ENCODE peak calls at places on chromosomes 4 and X, in eight cellular contexts. U is lower lobe of right lung, E is cardiac muscle cell, I is fibroblast of villous mesenchyme, J is vagina, N is GM06990, V is glutamatergic neuron, B is foreskin fibroblast. S is an unnamed sample.

GRCh38 chr4:2828758-2829181 is 14.9 kb upstream of the ADD1 start:
- DNase-seq in I (no peak), U (no peak), V (peak; percentile 14), J (no peak), B (no peak), E (no peak), N (no peak), S (no peak)

GRCh38 chr4:92529510-92529909 is 225.7 kb downstream of the GRID2 start:
- DNase-seq in B (no peak), V (no peak), E (no peak), N (no peak), I (no peak), J (no peak), U (no peak), S (no peak)

GRCh38 chr4:53908661-53909078 is 155.7 kb downstream of the CHIC2 start:
- DNase-seq in I (peak; percentile 98), E (peak; percentile 85), U (no peak), J (no peak), V (no peak), B (peak; percentile 95), N (peak; percentile 10), S (peak; percentile 95)

GRCh38 chrX:107748490-107748889 is 27.1 kb downstream of the TSC22D3 start:
- DNase-seq in V (no peak), I (no peak), E (peak; percentile 59), U (no peak), B (no peak), J (no peak), N (no peak), S (no peak)

GRCh38 chr4:154491731-154492249 is at the start of gene DCHS2:
- DNase-seq in J (no peak), N (peak; percentile 29), B (peak; percentile 42), U (no peak), E (peak; percentile 53), V (peak; percentile 92), I (no peak), S (no peak)

GRCh38 chrX:45623266-45623665 is 422.6 kb upstream of the DIPK2B start:
- DNase-seq in J (no peak), N (no peak), E (no peak), I (peak; percentile 85), U (no peak), V (no peak), B (peak; percentile 90), S (peak; percentile 91)

GRCh38 chr4:125368161-125368560 is 53.4 kb downstream of the FAT4 start:
- DNase-seq in J (no peak), E (no peak), N (no peak), B (peak; percentile 72), V (no peak), U (no peak), I (peak; percentile 54), S (peak; percentile 20)

GRCh38 chrX:148535639-148536038 is 35.2 kb downstream of the AFF2 start:
- DNase-seq in N (no peak), E (no peak), U (no peak), J (no peak), B (peak; percentile 0), V (no peak), I (no peak), S (no peak)

GRCh38 chr4:151117371-151117962 is 18.0 kb downstream of the RPS3A start:
- DNase-seq in E (peak; percentile 80), J (no peak), N (peak; percentile 29), U (no peak), I (peak; percentile 75), V (peak; percentile 66), B (peak; percentile 81), S (peak; percentile 70)

GRCh38 chr4:183142566-183143545 is 43.8 kb downstream of the WWC2 start:
- DNase-seq in U (no peak), I (peak; percentile 80), J (no peak), N (no peak), E (peak; percentile 35), B (peak; percentile 91), V (peak; percentile 70), S (peak; percentile 68)

GRCh38 chr4:71045256-71045655 is 51.8 kb downstream of the DCK start:
- DNase-seq in N (no peak), B (no peak), U (no peak), V (no peak), I (no peak), J (no peak), E (no peak), S (no peak)

GRCh38 chr4:71052716-71053115 is 59.3 kb downstream of the DCK start:
- DNase-seq in E (no peak), V (no peak), U (no peak), I (no peak), B (no peak), N (no peak), J (no peak), S (no peak)

GRCh38 chr4:71052034-71052433 is 58.6 kb downstream of the DCK start:
- DNase-seq in B (no peak), J (no peak), N (no peak), V (no peak), U (no peak), I (no peak), E (no peak), S (no peak)

GRCh38 chr4:71049395-71049794 is 55.9 kb downstream of the DCK start:
- DNase-seq in E (no peak), J (no peak), U (no peak), V (no peak), B (no peak), I (no peak), N (no peak), S (no peak)

DNA sequence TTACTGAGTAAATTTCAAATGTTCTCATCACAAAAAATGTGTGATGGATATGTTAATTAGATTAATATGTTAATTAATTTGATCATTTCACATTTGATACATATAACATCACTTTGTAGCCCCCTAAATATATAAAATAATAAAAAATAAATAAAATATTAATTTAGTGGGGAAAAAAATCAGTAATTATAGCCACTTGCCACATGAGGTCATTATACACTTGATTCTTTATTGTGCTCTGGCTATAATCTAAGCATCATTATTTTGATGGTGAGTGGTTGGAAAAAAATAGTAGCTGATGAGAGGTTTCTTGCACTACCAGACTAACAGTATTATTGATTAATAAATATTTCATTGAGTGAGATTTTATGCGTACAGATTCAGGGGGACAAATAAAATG is 57.4 kb downstream of the DCK start:
- DNase-seq in E (no peak), J (no peak), B (no peak), U (no peak), V (no peak), N (no peak), I (no peak), S (peak; percentile 17)
- TF ChIP-seq CTCF in E (no peak), J (no peak), B (no peak), U (no peak), V (no peak), N (no peak), I (no peak), S (peak; percentile 64)

DNA sequence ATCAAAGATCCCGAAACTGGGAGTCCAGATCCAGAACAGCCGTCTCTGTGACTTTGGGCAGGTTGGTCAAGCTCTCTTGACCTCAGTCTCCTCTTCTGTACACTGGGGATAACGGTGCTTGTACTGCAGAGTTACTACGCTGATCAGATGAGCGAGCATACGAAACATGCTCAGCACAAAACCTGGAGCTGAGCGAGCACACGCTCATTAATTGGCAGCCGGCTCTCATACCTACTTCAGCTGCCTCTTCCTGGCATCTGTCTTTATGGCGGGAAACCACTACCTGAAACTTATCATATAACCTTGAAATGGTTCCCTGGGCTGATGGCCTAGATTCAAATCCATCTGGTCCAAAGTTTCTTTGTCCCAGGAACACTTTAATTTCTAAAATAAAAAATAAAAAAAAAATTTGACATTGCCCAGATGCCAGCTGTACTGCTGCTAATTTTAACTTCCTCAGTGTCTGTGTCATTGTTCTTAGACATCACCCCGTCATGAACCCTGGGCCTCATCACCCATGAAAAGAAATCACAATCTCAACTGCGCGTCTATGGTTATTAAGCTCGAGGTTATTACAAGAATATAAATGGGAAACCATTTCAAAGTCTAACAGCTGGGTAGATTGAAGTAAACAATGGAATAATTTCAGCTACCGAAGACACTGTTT is 49.2 kb downstream of the CRMP1 start:
- DNase-seq in I (peak; percentile 6), N (no peak), V (no peak), E (no peak), J (no peak), B (no peak), U (no peak), S (no peak)
- TF ChIP-seq CTCF in I (no peak), N (no peak), V (no peak), E (no peak), J (no peak), B (no peak), U (no peak), S (no peak)

GRCh38 chrX:47316276-47317025 is 53.9 kb upstream of the ZNF157 start:
- DNase-seq in V (peak; percentile 61), U (no peak), N (no peak), B (peak; percentile 8), J (no peak), I (peak; percentile 2), E (peak; percentile 10), S (no peak)

GRCh38 chrX:47313056-47313455 is 57.3 kb upstream of the ZNF157 start:
- DNase-seq in B (no peak), V (no peak), U (no peak), J (no peak), I (no peak), N (no peak), E (no peak), S (no peak)

DNA sequence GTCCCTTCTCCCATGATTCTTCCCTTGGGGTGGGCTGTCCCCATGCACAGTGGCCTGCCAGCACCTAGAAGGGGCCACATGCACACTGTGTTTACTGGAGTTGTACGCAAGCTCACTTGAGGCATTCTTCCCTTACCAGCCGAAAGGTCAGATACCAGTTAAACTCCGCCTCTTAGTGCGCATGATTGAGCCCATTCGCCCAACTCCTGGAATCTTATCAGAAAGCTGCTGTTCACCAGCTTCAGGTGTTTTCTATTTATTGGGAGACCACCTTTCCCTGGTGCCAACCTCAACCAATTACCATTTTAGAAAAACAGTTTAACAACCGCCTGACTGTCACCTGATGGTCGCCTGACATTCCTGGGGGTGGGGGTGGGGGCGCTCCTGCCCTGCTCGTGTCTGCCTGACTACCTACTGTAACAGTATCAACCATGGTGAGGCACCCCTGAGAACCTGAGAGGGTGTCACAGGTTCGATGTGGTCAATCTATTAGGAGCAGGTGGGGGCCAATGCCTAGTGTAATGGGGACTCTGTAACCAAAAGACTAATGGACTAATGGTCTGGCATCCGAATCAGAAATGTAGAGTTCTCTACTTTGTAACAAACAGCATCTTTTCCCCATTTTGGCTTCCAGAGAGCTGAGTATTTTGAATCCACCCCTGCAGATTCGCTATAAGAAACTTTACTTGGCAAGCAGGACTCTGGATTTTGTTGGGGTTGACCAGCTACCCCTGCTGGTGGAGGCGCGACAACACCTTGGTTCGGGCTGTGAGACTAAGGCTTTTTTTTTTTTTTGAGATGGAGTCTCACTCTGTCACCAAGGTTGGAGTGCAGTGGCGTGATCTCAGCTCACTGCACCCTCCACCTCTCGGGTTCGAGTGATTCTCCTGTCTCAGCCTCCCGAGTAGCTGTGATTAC is 58.3 kb upstream of the ZNF157 start:
- DNase-seq in B (peak; percentile 80), E (peak; percentile 46), J (no peak), N (peak; percentile 11), I (peak; percentile 66), U (peak; percentile 54), V (peak; percentile 24), S (peak; percentile 21)
- TF ChIP-seq CTCF in B (peak; percentile 55), E (peak; percentile 69), J (peak; percentile 14), N (peak; percentile 71), I (peak; percentile 66), U (peak; percentile 37), V (peak; percentile 39), S (peak; percentile 67)

DNA sequence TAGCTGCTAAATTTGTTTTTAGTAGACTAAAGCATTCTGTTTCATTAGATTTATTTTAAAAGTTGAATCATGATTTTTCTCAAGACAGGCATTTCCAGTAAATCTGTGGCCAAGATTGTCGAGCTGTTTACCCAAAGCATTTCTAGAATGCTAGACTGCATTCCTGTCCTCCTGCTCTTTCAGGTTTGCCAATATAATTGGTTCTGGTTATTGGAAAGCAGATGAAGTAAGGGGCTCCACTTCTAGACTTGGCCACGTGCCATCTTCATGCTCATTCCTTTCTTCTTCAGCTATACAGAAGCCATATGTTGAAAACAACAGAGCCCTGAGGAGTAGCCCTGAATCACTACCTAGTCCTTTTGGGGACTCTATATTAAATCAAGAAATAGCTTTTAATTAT is 62.5 kb downstream of the PGRMC2 start:
- DNase-seq in B (peak; percentile 49), V (no peak), I (peak; percentile 33), U (no peak), J (no peak), N (no peak), E (peak; percentile 50), S (peak; percentile 40)
- TF ChIP-seq CTCF in B (no peak), V (no peak), I (no peak), U (no peak), J (no peak), N (no peak), E (no peak), S (no peak)

S was measured in HFFc6.